ENCODE peak calls at places on chromosomes 3 and 15, in ten cellular contexts. O, T, K, P, A, Z, S, V, H and D are unnamed samples.

GRCh38 chr3:151918253-151919029 is 45.0 kb downstream of the SUCNR1 start:
- DNase-seq in O (no peak), T (peak; percentile 46), K (no peak), P (peak; percentile 70), A (peak; percentile 58), Z (peak; percentile 30), S (no peak), V (peak; percentile 52), H (no peak), D (peak; percentile 43)

GRCh38 chr3:101850327-101851048 is 1.2 kb downstream of the NFKBIZ start:
- DNase-seq in O (peak; percentile 25), T (no peak), K (no peak), P (peak; percentile 16), A (peak; percentile 69), Z (peak; percentile 5), S (no peak), V (peak; percentile 52), H (no peak), D (peak; percentile 61)

GRCh38 chr3:129985113-129985512 is 10.6 kb downstream of the TRH start:
- DNase-seq in O (no peak), T (no peak), K (no peak), P (no peak), A (no peak), Z (no peak), S (peak; percentile 33), V (no peak), H (peak; percentile 74), D (no peak)

GRCh38 chr3:175149675-175150074 is 290.5 kb downstream of the NAALADL2 start:
- DNase-seq in O (no peak), T (no peak), K (peak; percentile 18), P (peak; percentile 60), A (no peak), Z (peak; percentile 99), S (no peak), V (no peak), H (peak; percentile 35), D (no peak)

GRCh38 chr15:79431636-79432344 is at the start of gene MINAR1:
- DNase-seq in O (no peak), T (peak; percentile 42), K (no peak), P (no peak), A (peak; percentile 65), Z (no peak), S (peak; percentile 36), V (peak; percentile 50), H (peak; percentile 62), D (peak; percentile 40)

GRCh38 chr3:142987707-142988106 is 13.7 kb upstream of the U2SURP start:
- DNase-seq in O (no peak), T (no peak), K (no peak), P (peak; percentile 26), A (peak; percentile 49), Z (no peak), S (peak; percentile 31), V (peak; percentile 58), H (peak; percentile 46), D (peak; percentile 82)

GRCh38 chr15:88645171-88646087 is 6.6 kb downstream of the ISG20 start:
- DNase-seq in O (no peak), T (no peak), K (no peak), P (no peak), A (no peak), Z (no peak), S (peak; percentile 7), V (no peak), H (no peak), D (no peak)

GRCh38 chr3:173685471-173685870 is 287.9 kb downstream of the NLGN1 start:
- DNase-seq in O (no peak), T (no peak), K (no peak), P (peak; percentile 84), A (no peak), Z (no peak), S (no peak), V (no peak), H (no peak), D (no peak)

GRCh38 chr3:45368382-45368781 is 20.0 kb upstream of the LARS2 start:
- DNase-seq in O (no peak), T (no peak), K (no peak), P (no peak), A (no peak), Z (no peak), S (no peak), V (no peak), H (no peak), D (no peak)

GRCh38 chr15:101310508-101310907 is 15.5 kb upstream of the SNRPA1 start:
- DNase-seq in O (no peak), T (no peak), K (no peak), P (no peak), A (no peak), Z (no peak), S (no peak), V (no peak), H (no peak), D (no peak)

GRCh38 chr3:48543271-48543866 is 13.2 kb downstream of the PFKFB4 start:
- DNase-seq in O (no peak), T (no peak), K (peak; percentile 17), P (peak; percentile 12), A (no peak), Z (no peak), S (no peak), V (no peak), H (no peak), D (no peak)

GRCh38 chr3:31354373-31354772 is 178.4 kb upstream of the STT3B start:
- DNase-seq in O (no peak), T (no peak), K (no peak), P (no peak), A (no peak), Z (no peak), S (no peak), V (no peak), H (no peak), D (no peak)

GRCh38 chr3:26015752-26016151 is 225.9 kb downstream of the OXSM start:
- DNase-seq in O (no peak), T (no peak), K (no peak), P (no peak), A (no peak), Z (no peak), S (no peak), V (no peak), H (no peak), D (no peak)

GRCh38 chr15:88141490-88141889 is 115.0 kb downstream of the NTRK3 start:
- DNase-seq in O (no peak), T (no peak), K (no peak), P (no peak), A (no peak), Z (no peak), S (no peak), V (no peak), H (no peak), D (no peak)